ENCODE peak calls at places on chromosome 18, in ten cellular contexts. J is NT2/D1; N is GM04504; V is NCI-H774; D is fibroblast of lung; E is stimulated activated naive CD4-positive, alpha-beta T cell; U is stimulated activated effector memory CD8-positive, alpha-beta T cell treated with anti-CD3 and anti-CD28 coated beads, Interleukin-12 subunit alpha, Interleukin-12 subunit beta, amount 100 ng/mL, for 72 hours; B is GM23248; T is DMS 273 treated with DMSO at 0.1 percent for 48 hours; W is heart right ventricle. O is an unnamed sample.

GRCh38 chr18:46207985-46208384 is 103.8 kb downstream of the HAUS1 start:
- DNase-seq in T (no peak), D (no peak), W (no peak), U (no peak), E (no peak), N (no peak), B (no peak), J (no peak), V (no peak), O (no peak)

GRCh38 chr18:68583685-68584084 is 131.2 kb downstream of the TMX3 start:
- DNase-seq in N (no peak), T (no peak), E (no peak), U (no peak), J (no peak), W (no peak), B (no peak), D (no peak), V (no peak), O (no peak)

GRCh38 chr18:58862851-58863538 is 1.7 kb upstream of the ZNF532 start:
- DNase-seq in T (no peak), D (peak; percentile 69), B (peak; percentile 78), W (peak; percentile 49), V (peak; percentile 44), N (no peak), J (no peak), U (no peak), E (no peak), O (peak; percentile 86)

GRCh38 chr18:70154591-70155194 is 50.8 kb downstream of the RTTN start:
- DNase-seq in V (no peak), E (no peak), N (peak; percentile 70), B (peak; percentile 60), T (no peak), D (peak; percentile 75), J (no peak), W (no peak), U (no peak), O (no peak)

GRCh38 chr18:45521777-45522176 is 93.5 kb upstream of the SLC14A2 start:
- DNase-seq in B (peak; percentile 94), D (peak; percentile 50), U (no peak), W (no peak), N (peak; percentile 31), E (no peak), J (no peak), V (no peak), T (no peak), O (no peak)

GRCh38 chr18:8771930-8772329 is 66.6 kb downstream of the MTCL1 start:
- DNase-seq in U (no peak), V (peak; percentile 17), J (no peak), B (peak; percentile 56), D (peak; percentile 17), N (no peak), E (no peak), T (peak; percentile 55), W (peak; percentile 46), O (peak; percentile 70)

GRCh38 chr18:71849407-71849806 is 694.7 kb downstream of the CBLN2 start:
- DNase-seq in E (no peak), N (no peak), U (no peak), W (no peak), V (no peak), B (no peak), J (no peak), D (no peak), T (no peak), O (no peak)

GRCh38 chr18:22032392-22032961 is 136.9 kb upstream of the GATA6 start:
- DNase-seq in T (no peak), N (peak; percentile 51), B (peak; percentile 95), U (no peak), E (no peak), V (no peak), D (peak; percentile 40), W (no peak), J (no peak), O (no peak)

GRCh38 chr18:50401334-50401733 is 26.5 kb downstream of the SKA1 start:
- DNase-seq in B (no peak), W (no peak), J (no peak), D (no peak), U (no peak), E (no peak), V (no peak), N (no peak), T (no peak), O (no peak)

GRCh38 chr18:22841840-22842239 is 91.3 kb upstream of the RBBP8 start:
- DNase-seq in W (no peak), V (no peak), E (no peak), N (no peak), U (no peak), J (no peak), D (no peak), B (peak; percentile 22), T (no peak), O (no peak)

GRCh38 chr18:55396979-55397378 is 191.0 kb downstream of the TCF4 start:
- DNase-seq in V (no peak), D (no peak), U (no peak), W (no peak), E (no peak), J (no peak), T (no peak), B (no peak), N (no peak), O (no peak)

GRCh38 chr18:79517322-79517721 is 121.6 kb downstream of the NFATC1 start:
- DNase-seq in J (no peak), N (no peak), E (peak; percentile 13), V (no peak), W (no peak), T (no peak), U (no peak), D (no peak), B (no peak), O (no peak)

GRCh38 chr18:33924576-33924975 is 300.1 kb downstream of the NOL4 start:
- DNase-seq in N (no peak), E (no peak), J (no peak), W (no peak), B (no peak), V (peak; percentile 51), T (no peak), D (no peak), U (no peak), O (peak; percentile 94)

GRCh38 chr18:33577688-33578370 is at the start of gene ASXL3:
- DNase-seq in D (peak; percentile 51), N (no peak), W (peak; percentile 61), V (peak; percentile 63), T (no peak), E (no peak), U (no peak), J (no peak), B (peak; percentile 46), O (peak; percentile 86)

O was measured in NCI-H146.